ENCODE peak calls at places on chromosomes 7 and 10, in six cellular contexts. A is AG09309, J is GM06990, O is natural killer cell, Z is glomerular endothelial cell, F is GM04503. D is an unnamed sample.

GRCh38 chr7:98116656-98117461 is 10.2 kb downstream of the LMTK2 start:
- DNase-seq in F (no peak), J (no peak), O (no peak), Z (no peak), A (no peak), D (no peak)

GRCh38 chr7:139776486-139777303 is 1.1 kb downstream of the HIPK2 start:
- DNase-seq in O (no peak), J (peak; percentile 52), Z (no peak), F (no peak), A (no peak), D (no peak)

GRCh38 chr10:101773923-101774588 is 1.9 kb downstream of the FGF8 start:
- DNase-seq in O (no peak), Z (no peak), A (no peak), J (no peak), F (no peak), D (no peak)

GRCh38 chr10:99708428-99709010 is 23.4 kb downstream of the COX15 start:
- DNase-seq in O (no peak), A (peak; percentile 79), Z (no peak), J (no peak), F (peak; percentile 67), D (no peak)

GRCh38 chr10:103786020-103786419 is 69.4 kb downstream of the SH3PXD2A start:
- DNase-seq in Z (no peak), A (no peak), F (no peak), J (no peak), O (no peak), D (no peak)

GRCh38 chr10:50394832-50395231 is 143.5 kb upstream of the ASAH2 start:
- DNase-seq in F (no peak), J (no peak), O (no peak), Z (no peak), A (no peak), D (no peak)

GRCh38 chr10:122113161-122113944 is 124.4 kb downstream of the TACC2 start:
- DNase-seq in A (no peak), J (no peak), Z (no peak), O (no peak), F (no peak), D (no peak)

GRCh38 chr7:40761757-40762342 is 627.0 kb downstream of the SUGCT start:
- DNase-seq in Z (no peak), F (no peak), A (no peak), O (no peak), J (no peak), D (no peak)

GRCh38 chr10:51585742-51586141 is 113.7 kb downstream of the CSTF2T start:
- DNase-seq in J (no peak), F (no peak), O (no peak), Z (no peak), A (no peak), D (no peak)

GRCh38 chr10:14838582-14839304 is 637 bp downstream of the HSPA14 start:
- DNase-seq in O (peak; percentile 32), J (peak; percentile 43), F (no peak), A (no peak), Z (no peak), D (no peak)

GRCh38 chr7:43439631-43440401 is 143.1 kb upstream of the STK17A start:
- DNase-seq in A (no peak), O (peak; percentile 30), Z (no peak), F (no peak), J (peak; percentile 43), D (no peak)

GRCh38 chr7:130037703-130038102 is 13.5 kb downstream of the ZC3HC1 start:
- DNase-seq in F (no peak), J (no peak), Z (no peak), O (no peak), A (no peak), D (no peak)

GRCh38 chr10:32790483-32790882 is 167.5 kb downstream of the ITGB1 start:
- DNase-seq in J (no peak), F (peak; percentile 10), Z (no peak), O (no peak), A (no peak), D (no peak)

GRCh38 chr7:19118896-19119301 is 1.5 kb upstream of the TWIST1 start:
- DNase-seq in A (no peak), O (no peak), Z (no peak), J (no peak), F (no peak), D (no peak)

GRCh38 chr7:87193912-87194311 is 25.6 kb downstream of the TMEM243 start:
- DNase-seq in Z (no peak), F (no peak), O (no peak), A (no peak), J (no peak), D (no peak)

GRCh38 chr7:55369427-55369826 is 4.3 kb downstream of the LANCL2 start:
- DNase-seq in J (no peak), O (no peak), Z (peak; percentile 77), F (peak; percentile 82), A (peak; percentile 90), D (no peak)

GRCh38 chr7:101308245-101309085 is 13.1 kb downstream of the IFT22 start:
- DNase-seq in J (peak; percentile 43), Z (no peak), A (no peak), O (no peak), F (no peak), D (no peak)

GRCh38 chr7:20350518-20350951 is 19.8 kb downstream of the ITGB8 start:
- DNase-seq in A (no peak), F (no peak), O (no peak), Z (no peak), J (no peak), D (no peak)

GRCh38 chr10:61486738-61487396 is 33.7 kb upstream of the TMEM26 start:
- DNase-seq in O (no peak), F (no peak), A (no peak), J (no peak), Z (no peak), D (no peak)

GRCh38 chr10:27527597-27528295 is 23.6 kb downstream of the RAB18 start:
- DNase-seq in A (no peak), J (no peak), O (no peak), F (no peak), Z (no peak), D (no peak)

GRCh38 chr7:44768663-44769361 is 20.2 kb downstream of the ZMIZ2 start:
- DNase-seq in J (no peak), O (no peak), F (no peak), Z (no peak), A (no peak), D (no peak)

GRCh38 chr10:103917326-103918052 is 495 bp downstream of the STN1 start:
- DNase-seq in J (no peak), F (no peak), A (no peak), O (no peak), Z (no peak), D (no peak)

GRCh38 chr7:1149351-1149794 is 10.6 kb downstream of the ZFAND2A start:
- DNase-seq in O (no peak), J (no peak), Z (no peak), A (no peak), F (no peak), D (no peak)

GRCh38 chr7:77222819-77223218 is 23.2 kb upstream of the FGL2 start:
- DNase-seq in J (no peak), O (no peak), Z (no peak), F (no peak), A (no peak), D (no peak)

GRCh38 chr7:739964-740942 is 13.2 kb upstream of the PRKAR1B start:
- DNase-seq in A (no peak), F (no peak), Z (no peak), J (no peak), O (no peak), D (no peak)

GRCh38 chr7:69864283-69864682 is 266.0 kb downstream of the AUTS2 start:
- DNase-seq in Z (no peak), O (no peak), J (no peak), A (no peak), F (no peak), D (no peak)

D was measured in cerebellar nuclear complex.